ENCODE peak calls at places on chromosome 18, in five cellular contexts. H is T-cell, F is small intestine, I is EL, C is left ventricle myocardium inferior. K is an unnamed sample.

GRCh38 chr18:63730788-63731187 is 28.0 kb downstream of the SERPINB11 start:
- DNase-seq in C (no peak), F (no peak), I (peak), H (no peak), K (no peak)

GRCh38 chr18:28002841-28003240 is 174.1 kb downstream of the CDH2 start:
- DNase-seq in F (no peak), C (no peak), H (no peak), I (no peak), K (no peak)

GRCh38 chr18:11802586-11802985 is 48.6 kb upstream of the CHMP1B start:
- DNase-seq in F (no peak), H (no peak), I (no peak), C (no peak), K (no peak)

GRCh38 chr18:74784791-74785190 is 187.1 kb downstream of the ZNF407 start:
- DNase-seq in C (no peak), F (no peak), H (no peak), I (no peak), K (no peak)

GRCh38 chr18:44986933-44987332 is 306.2 kb downstream of the SETBP1 start:
- DNase-seq in H (no peak), I (no peak), C (no peak), F (no peak), K (no peak)

GRCh38 chr18:9866627-9867453 is 18.9 kb upstream of the TXNDC2 start:
- DNase-seq in F (no peak), C (no peak), I (no peak), H (no peak), K (no peak)

GRCh38 chr18:67232406-67232805 is 284.1 kb downstream of the DSEL start:
- DNase-seq in I (peak), H (no peak), F (no peak), C (no peak), K (no peak)

GRCh38 chr18:9017900-9018217 is 84.6 kb upstream of the NDUFV2 start:
- DNase-seq in H (no peak), F (no peak), C (no peak), I (peak), K (no peak)

GRCh38 chr18:10270160-10270571 is 184.3 kb upstream of the APCDD1 start:
- DNase-seq in I (peak), H (no peak), C (peak), F (no peak), K (no peak)